ENCODE peak calls at places on chromosomes 6 and 20, in four cellular contexts. M is AG04449, C is neural progenitor cell, O is Calu3. X is an unnamed sample.

GRCh38 chr20:12798286-12798685 is 210.5 kb upstream of the SPTLC3 start:
- DNase-seq in M (no peak), C (peak), O (no peak), X (no peak)

GRCh38 chr6:121826156-121826810 is 390.8 kb downstream of the GJA1 start:
- DNase-seq in M (peak), C (no peak), O (no peak), X (no peak)

GRCh38 chr6:139150915-139151314 is 16.0 kb downstream of the HECA start:
- DNase-seq in M (no peak), C (peak), O (no peak), X (no peak)

GRCh38 chr6:37005061-37005810 is at the start of gene FGD2:
- DNase-seq in M (no peak), C (no peak), O (no peak), X (no peak)

GRCh38 chr20:43165611-43166010 is 24.1 kb downstream of the PTPRT start:
- DNase-seq in M (no peak), C (no peak), O (no peak), X (no peak)

GRCh38 chr20:44526129-44526528 is 4.3 kb upstream of the SERINC3 start:
- DNase-seq in M (no peak), C (no peak), O (peak), X (no peak)

GRCh38 chr6:127547909-127548649 is 28.9 kb upstream of the C6orf58 start:
- DNase-seq in M (no peak), C (no peak), O (no peak), X (no peak)

GRCh38 chr20:59573837-59574236 is 30.5 kb upstream of the PHACTR3 start:
- DNase-seq in M (no peak), C (no peak), O (no peak), X (no peak)

GRCh38 chr6:162029873-162030576 is 697.5 kb downstream of the PRKN start:
- DNase-seq in M (no peak), C (no peak), O (no peak), X (peak)

GRCh38 chr20:53825282-53825681 is 231.6 kb upstream of the ZNF217 start:
- DNase-seq in M (no peak), C (no peak), O (no peak), X (no peak)

GRCh38 chr20:17806739-17807441 is 107.1 kb downstream of the BANF2 start:
- DNase-seq in M (peak), C (no peak), O (no peak), X (no peak)

GRCh38 chr20:55132523-55132922 is 657.1 kb downstream of the DOK5 start:
- DNase-seq in M (no peak), C (no peak), O (no peak), X (no peak)

GRCh38 chr6:145042559-145042958 is 692.8 kb downstream of the EPM2A start:
- DNase-seq in M (no peak), C (no peak), O (peak), X (peak)

GRCh38 chr6:145044606-145045275 is 690.6 kb downstream of the EPM2A start:
- DNase-seq in M (peak), C (no peak), O (no peak), X (no peak)

DNA sequence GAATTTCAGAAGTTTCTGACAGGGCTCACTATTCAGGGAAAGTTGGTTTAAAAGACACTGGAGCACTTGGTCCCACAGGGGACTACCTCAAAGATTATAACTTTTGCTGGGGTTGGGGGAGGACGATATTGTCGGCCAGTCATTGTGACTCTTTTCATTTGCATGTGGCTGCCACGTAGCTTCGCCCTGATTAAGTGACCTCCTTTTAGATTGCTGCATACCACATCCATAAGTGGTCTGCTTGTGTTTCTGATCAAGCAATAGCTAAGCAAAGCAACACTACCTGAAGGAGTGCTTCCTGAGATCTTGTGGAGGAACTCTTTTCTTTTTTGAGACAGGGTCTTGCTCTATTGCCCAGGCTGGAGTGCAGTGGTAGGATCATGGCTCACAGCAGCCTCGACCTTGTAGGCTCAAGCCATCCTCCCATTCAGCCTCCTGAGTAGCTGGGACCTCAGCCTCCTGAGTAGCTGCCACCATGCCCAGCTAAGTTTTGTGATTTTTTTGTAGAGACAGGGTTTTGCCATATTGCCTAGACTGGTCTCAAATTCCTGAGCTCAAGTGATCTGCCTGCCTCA is 691.3 kb downstream of the EPM2A start:
- DNase-seq in M (no peak), C (no peak), O (no peak), X (no peak)
- TF ChIP-seq CTCF in M (no peak), C (no peak), O (no peak), X (no peak)

DNA sequence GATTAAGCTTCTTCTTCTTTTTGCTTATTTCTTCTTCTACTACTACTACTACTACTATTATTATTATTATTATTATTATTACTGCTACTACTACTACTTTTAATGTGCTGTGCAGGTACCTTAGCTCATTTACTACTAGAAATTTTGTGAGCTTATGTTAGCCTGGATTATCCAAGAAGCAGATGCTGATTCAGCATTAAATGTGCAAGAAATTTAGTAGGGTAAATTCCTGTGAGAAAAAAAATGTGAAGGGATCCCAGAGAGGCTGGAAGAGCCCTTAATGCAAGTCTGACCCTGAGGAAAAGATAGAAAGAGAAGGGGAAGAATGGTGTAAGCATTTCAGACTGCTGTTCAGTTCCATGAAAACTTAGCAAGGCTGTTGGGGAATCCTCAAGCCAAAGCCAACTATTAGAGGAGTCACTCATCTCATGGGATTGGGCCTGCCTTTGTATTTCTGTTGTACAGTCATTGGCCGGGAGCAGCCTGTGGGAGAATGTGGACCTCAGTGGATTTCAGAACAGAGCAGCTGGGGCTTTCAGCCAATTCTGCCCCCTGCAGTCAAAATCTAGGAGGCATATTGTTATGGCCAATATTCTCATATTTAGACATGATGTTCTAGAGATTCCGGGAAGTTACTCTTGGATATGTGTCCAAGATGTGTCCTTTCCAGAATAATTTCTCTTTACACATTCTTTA is 37.2 kb upstream of the TSPYL1 start:
- DNase-seq in M (no peak), C (no peak), O (no peak), X (no peak)
- TF ChIP-seq CTCF in M (no peak), C (no peak), O (no peak), X (no peak)

GRCh38 chr6:30727920-30728605 is 7.9 kb downstream of the TUBB start:
- DNase-seq in M (no peak), C (no peak), O (no peak), X (no peak)
- TF ChIP-seq CTCF in M (peak), C (no peak), O (no peak), X (no peak)

GRCh38 chr6:46677314-46677654 is 10.4 kb upstream of the TDRD6 start:
- DNase-seq in M (no peak), C (peak), O (no peak), X (no peak)
- TF ChIP-seq CTCF in M (no peak), C (peak), O (no peak), X (peak)

DNA sequence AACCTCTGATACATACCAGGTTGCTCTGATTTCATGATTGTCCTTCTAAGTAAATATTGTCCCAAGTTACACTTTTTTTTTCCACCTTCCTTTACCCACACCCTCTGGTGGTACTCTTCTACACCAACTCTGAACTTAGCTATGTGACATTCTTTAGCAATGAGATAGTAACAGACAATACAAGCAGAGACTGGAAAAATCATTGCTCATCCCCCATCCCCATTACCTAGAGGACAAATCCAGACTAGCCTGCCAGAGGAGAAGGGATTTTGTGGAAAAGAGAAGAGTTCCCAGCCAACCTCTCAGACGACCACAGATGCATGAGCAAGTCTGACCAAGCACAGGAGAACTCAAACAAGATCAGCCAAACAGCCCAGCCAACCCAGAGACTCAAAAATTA is 32.8 kb upstream of the TFAP2B start:
- DNase-seq in M (no peak), C (no peak), O (no peak), X (no peak)
- TF ChIP-seq CTCF in M (no peak), C (no peak), O (no peak), X (no peak)

GRCh38 chr6:46865221-46865620 is 56.5 kb downstream of the ADGRF5 start:
- DNase-seq in M (no peak), C (no peak), O (no peak), X (no peak)

GRCh38 chr6:46867411-46867810 is 54.3 kb downstream of the ADGRF5 start:
- DNase-seq in M (no peak), C (no peak), O (no peak), X (no peak)

GRCh38 chr6:46863791-46864190 is 57.9 kb downstream of the ADGRF5 start:
- DNase-seq in M (no peak), C (no peak), O (no peak), X (no peak)

DNA sequence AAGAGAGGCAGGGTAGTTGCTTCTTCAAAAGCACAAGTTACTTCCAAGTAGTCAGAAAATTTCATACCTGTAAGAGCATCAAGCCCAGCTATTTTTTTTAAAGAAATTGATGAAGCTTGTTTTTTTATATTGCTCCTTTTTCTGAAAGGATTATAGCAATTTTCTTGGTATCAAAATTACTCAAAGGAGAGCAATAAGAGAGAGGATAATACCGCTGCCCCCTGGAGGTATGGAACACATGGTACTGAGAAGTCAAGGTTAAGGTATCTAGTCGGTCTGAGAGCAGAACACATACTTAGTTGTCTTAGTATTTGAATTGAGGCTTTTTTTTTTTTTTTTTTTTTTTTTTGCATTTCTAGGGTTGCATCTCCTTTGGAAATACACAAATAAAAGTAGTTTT is 59.4 kb downstream of the ADGRF5 start:
- DNase-seq in M (no peak), C (no peak), O (no peak), X (peak)
- TF ChIP-seq CTCF in M (no peak), C (no peak), O (no peak), X (no peak)

X was measured in activated CD8-positive, alpha-beta T cell treated with anti-CD3 and anti-CD28 coated beads for 36 hours.